ENCODE peak calls at places on chromosomes 16 and 17, in ten cellular contexts. M is tibial nerve, L is erythroblast, C is sigmoid colon, N is prostate gland, K is transverse colon, I is thyroid gland, R is IMR-90, S is gastrocnemius medialis, A is body of pancreas. F is an unnamed sample.

GRCh38 chr17:2883544-2884203 is 87.4 kb downstream of the RAP1GAP2 start:
- DNase-seq in R (peak), L (no peak), M (no peak), C (no peak), N (no peak), S (no peak), A (peak), K (no peak), I (no peak), F (peak)

GRCh38 chr17:39755550-39756375 is 18.0 kb downstream of the GRB7 start:
- DNase-seq in I (no peak), L (no peak), A (no peak), K (peak), S (no peak), M (no peak), C (peak), R (peak), N (no peak), F (peak)

GRCh38 chr17:41988418-41988817 is 21.8 kb downstream of the CNP start:
- DNase-seq in R (no peak), A (no peak), S (no peak), N (no peak), L (no peak), C (no peak), M (no peak), K (no peak), I (no peak), F (no peak)

GRCh38 chr16:83807327-83807709 is 460 bp upstream of the HSBP1 start:
- DNase-seq in K (no peak), C (peak), I (no peak), L (no peak), S (no peak), A (no peak), R (no peak), M (no peak), N (no peak), F (no peak)

GRCh38 chr17:50221500-50222480 is 20.4 kb upstream of the COL1A1 start:
- DNase-seq in S (peak), I (peak), M (peak), N (no peak), L (no peak), C (peak), K (no peak), R (peak), A (no peak), F (peak)

GRCh38 chr16:82563401-82563800 is 63.4 kb upstream of the CDH13 start:
- DNase-seq in K (no peak), C (no peak), N (no peak), M (no peak), L (no peak), A (no peak), S (no peak), R (no peak), I (no peak), F (no peak)

GRCh38 chr17:41707803-41708669 is 4.1 kb upstream of the GAST start:
- DNase-seq in I (no peak), R (no peak), S (no peak), C (no peak), L (no peak), N (no peak), A (no peak), M (no peak), K (no peak), F (no peak)

GRCh38 chr17:48558731-48559608 is 14.1 kb upstream of the HOXB2 start:
- DNase-seq in R (no peak), K (no peak), A (no peak), C (peak), S (no peak), L (no peak), I (no peak), M (no peak), N (no peak), F (no peak)

GRCh38 chr16:82580293-82580900 is 46.4 kb upstream of the CDH13 start:
- DNase-seq in K (no peak), I (peak), N (peak), R (no peak), S (peak), M (no peak), C (no peak), L (no peak), A (no peak), F (peak)

GRCh38 chr16:22217890-22218730 is 12.0 kb downstream of the EEF2K start:
- DNase-seq in K (no peak), N (no peak), S (peak), R (no peak), M (no peak), L (peak), A (peak), C (peak), I (peak), F (peak)

GRCh38 chr16:22219389-22220075 is 13.5 kb downstream of the EEF2K start:
- DNase-seq in R (no peak), N (no peak), I (no peak), L (no peak), A (no peak), S (no peak), C (no peak), K (no peak), M (no peak), F (no peak)

GRCh38 chr16:5509336-5509735 is 411.7 kb upstream of the EEF2KMT start:
- DNase-seq in R (no peak), A (no peak), N (no peak), L (no peak), K (no peak), I (peak), M (no peak), S (no peak), C (no peak), F (no peak)

GRCh38 chr16:23571895-23572294 is 14.4 kb downstream of the UBFD1 start:
- DNase-seq in K (no peak), L (no peak), M (no peak), R (no peak), A (no peak), C (no peak), S (no peak), I (no peak), N (no peak), F (no peak)

GRCh38 chr17:18267366-18267765 is 6.9 kb downstream of the MIEF2 start:
- DNase-seq in C (no peak), S (no peak), L (no peak), N (no peak), I (no peak), M (no peak), R (no peak), A (no peak), K (no peak), F (no peak)
- TF ChIP-seq POLR2A in C (no peak), S (no peak), L (peak), N (no peak), I (no peak), M (no peak), R (no peak), A (no peak), K (no peak), F (no peak)

DNA sequence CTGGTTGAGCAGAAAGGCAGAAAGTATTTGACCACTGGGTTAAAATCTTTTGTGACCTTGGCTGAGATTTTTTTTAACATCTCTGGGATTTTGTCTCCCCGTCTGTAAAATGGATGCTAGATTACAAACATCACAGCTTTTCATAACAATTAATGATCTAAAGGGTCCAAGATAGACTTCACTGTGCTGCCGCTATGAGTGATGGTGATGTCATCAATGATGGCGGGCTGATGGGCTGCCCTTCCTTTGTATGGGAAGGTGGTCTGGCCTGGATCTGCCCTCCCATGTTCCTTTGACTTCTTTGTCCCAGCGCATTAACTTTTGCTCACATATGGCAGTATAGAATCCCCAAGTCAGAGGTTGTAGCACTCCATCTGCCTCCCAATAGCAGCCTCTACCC is 116.7 kb downstream of the IRX5 start:
- DNase-seq in R (no peak), K (no peak), N (no peak), M (no peak), S (no peak), A (no peak), C (peak), L (no peak), I (no peak), F (no peak)
- TF ChIP-seq POLR2A in R (no peak), K (no peak), N (no peak), M (no peak), S (no peak), A (no peak), C (no peak), L (no peak), I (no peak), F (no peak)

GRCh38 chr17:45894022-45894784 is at the start of gene MAPT:
- DNase-seq in I (peak), K (peak), C (peak), L (peak), M (peak), A (peak), N (peak), S (peak), R (peak), F (peak)
- TF ChIP-seq POLR2A in I (peak), K (no peak), C (no peak), L (no peak), M (no peak), A (no peak), N (peak), S (peak), R (no peak), F (peak)

DNA sequence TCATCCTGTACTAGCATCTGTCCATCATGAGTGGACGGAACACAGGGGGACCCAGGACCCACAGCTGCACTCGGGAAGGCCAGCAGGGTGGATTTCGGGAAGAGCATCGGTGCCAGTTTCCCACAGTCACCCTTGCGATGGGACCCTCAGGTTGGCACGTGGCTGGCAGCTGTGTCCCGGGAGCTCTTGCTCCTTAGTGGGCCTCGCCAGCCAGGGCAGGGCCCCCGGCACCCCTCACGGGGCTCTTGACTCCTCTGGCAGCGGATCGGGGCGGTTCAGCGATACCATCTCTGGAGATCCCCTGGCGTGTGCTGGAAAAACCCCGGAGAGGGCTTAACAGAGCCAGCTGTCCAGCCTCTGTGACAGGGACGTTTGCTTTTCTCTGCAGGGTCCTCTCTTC is 9.2 kb downstream of the CAPN15 start:
- DNase-seq in K (no peak), L (no peak), A (no peak), M (no peak), S (no peak), I (no peak), R (no peak), C (no peak), N (no peak), F (no peak)
- TF ChIP-seq POLR2A in K (no peak), L (no peak), A (no peak), M (no peak), S (no peak), I (no peak), R (no peak), C (no peak), N (no peak), F (no peak)

DNA sequence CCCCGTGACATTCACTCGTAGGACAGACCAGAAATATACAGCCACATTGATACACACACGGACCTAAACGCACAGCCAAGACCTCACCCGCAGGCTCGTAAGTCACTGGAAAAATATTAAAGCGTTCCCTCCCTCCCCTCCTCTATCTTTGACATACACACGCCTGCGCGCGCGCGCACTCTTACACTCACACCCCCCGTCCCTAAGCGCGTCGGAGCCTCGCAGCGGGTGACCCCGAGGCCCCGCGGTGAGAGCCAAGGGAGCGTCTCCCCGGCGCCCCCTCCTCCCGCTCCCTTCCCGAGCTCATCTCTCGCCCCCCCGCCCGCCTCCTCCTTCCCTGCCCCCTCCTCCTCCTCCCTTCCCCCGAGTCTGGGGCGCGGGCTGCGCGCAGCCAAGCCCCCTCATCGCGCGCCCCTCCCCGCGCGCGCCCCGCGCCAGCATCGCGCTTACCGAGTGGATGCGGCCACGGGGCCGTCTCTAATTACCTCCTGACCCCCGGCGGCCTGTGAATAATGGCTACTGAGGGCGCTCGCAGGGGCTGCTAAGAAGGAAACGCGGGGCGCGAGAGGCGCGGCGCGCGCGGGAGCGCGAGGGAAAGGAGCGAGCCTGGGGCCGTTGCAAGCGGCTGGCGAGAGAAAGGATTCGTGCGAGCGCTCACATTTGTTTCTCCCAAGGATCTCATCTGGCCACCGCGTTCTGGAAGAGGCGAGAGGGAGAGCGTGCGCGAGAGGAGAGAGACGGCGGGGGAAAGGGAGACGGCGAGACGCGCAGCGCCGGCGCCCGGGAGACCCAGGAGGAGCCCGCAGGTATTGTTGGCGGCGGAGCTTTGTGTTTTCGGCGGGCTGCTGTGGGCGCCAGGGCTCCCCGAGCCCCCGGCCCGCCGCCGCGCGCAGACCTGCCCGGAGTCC is 42.4 kb downstream of the RAI1 start:
- DNase-seq in L (peak), C (no peak), A (no peak), S (no peak), K (no peak), R (peak), M (no peak), I (peak), N (peak), F (peak)
- TF ChIP-seq POLR2A in L (no peak), C (no peak), A (no peak), S (no peak), K (no peak), R (no peak), M (no peak), I (no peak), N (peak), F (no peak)

GRCh38 chr17:45160505-45161287 is 979 bp upstream of the HEXIM2 start:
- DNase-seq in K (peak), M (peak), R (peak), A (peak), C (peak), L (peak), S (peak), N (peak), I (peak), F (peak)
- TF ChIP-seq POLR2A in K (no peak), M (no peak), R (peak), A (no peak), C (no peak), L (no peak), S (peak), N (no peak), I (no peak), F (no peak)

GRCh38 chr16:69064164-69064563 is 41.3 kb upstream of the HAS3 start:
- DNase-seq in S (peak), A (no peak), K (no peak), L (no peak), C (no peak), M (no peak), N (no peak), I (no peak), R (peak), F (no peak)
- TF ChIP-seq POLR2A in S (no peak), A (no peak), K (no peak), L (no peak), C (no peak), M (no peak), N (no peak), I (no peak), R (no peak), F (no peak)

GRCh38 chr17:14149751-14150150 is 80.4 kb downstream of the COX10 start:
- DNase-seq in R (no peak), L (no peak), K (peak), A (no peak), S (no peak), C (no peak), N (no peak), I (no peak), M (no peak), F (no peak)
- TF ChIP-seq POLR2A in R (no peak), L (no peak), K (no peak), A (no peak), S (no peak), C (no peak), N (no peak), I (no peak), M (no peak), F (no peak)

GRCh38 chr16:71600822-71601221 is 23.9 kb upstream of the TAT start:
- DNase-seq in M (no peak), I (no peak), A (no peak), S (no peak), L (no peak), R (no peak), K (no peak), C (no peak), N (no peak), F (no peak)
- TF ChIP-seq POLR2A in M (no peak), I (no peak), A (no peak), S (no peak), L (no peak), R (no peak), K (no peak), C (no peak), N (no peak), F (no peak)